ENCODE peak calls at places on chromosomes 6 and 20, in seven cellular contexts. One of them, this sample, is unnamed.

GRCh38 chr20:23606652-23607049 is 934 bp upstream of the CST9 start:
- DNase-seq in IMR-90: peak
- DNase-seq in H9: peak
- DNase-seq in mesendoderm: peak
- DNase-seq in H1: peak
- DNase-seq in trophoblast cell: peak
- DNase-seq in mesenchymal stem cell: peak
- DNase-seq in this sample: peak

GRCh38 chr6:125219451-125219942 is 65.9 kb downstream of the TPD52L1 start:
- DNase-seq in IMR-90: no peak
- DNase-seq in H9: no peak
- DNase-seq in mesendoderm: no peak
- DNase-seq in H1: no peak
- DNase-seq in trophoblast cell: no peak
- DNase-seq in mesenchymal stem cell: no peak
- DNase-seq in this sample: no peak

GRCh38 chr20:32481311-32482103 is 103.6 kb downstream of the NOL4L start:
- DNase-seq in IMR-90: no peak
- DNase-seq in H9: peak
- DNase-seq in mesendoderm: peak
- DNase-seq in H1: no peak
- DNase-seq in trophoblast cell: no peak
- DNase-seq in mesenchymal stem cell: peak
- DNase-seq in this sample: no peak

GRCh38 chr6:122381494-122382083 is 17.9 kb upstream of the HSF2 start:
- DNase-seq in IMR-90: peak
- DNase-seq in H9: peak
- DNase-seq in mesendoderm: peak
- DNase-seq in H1: no peak
- DNase-seq in trophoblast cell: peak
- DNase-seq in mesenchymal stem cell: peak
- DNase-seq in this sample: peak

GRCh38 chr6:96789871-96790270 is 47.4 kb downstream of the GPR63 start:
- DNase-seq in IMR-90: no peak
- DNase-seq in H9: no peak
- DNase-seq in mesendoderm: no peak
- DNase-seq in H1: no peak
- DNase-seq in trophoblast cell: no peak
- DNase-seq in mesenchymal stem cell: no peak
- DNase-seq in this sample: no peak

GRCh38 chr20:15851576-15852075 is 721.6 kb downstream of the KIF16B start:
- DNase-seq in IMR-90: no peak
- DNase-seq in H9: no peak
- DNase-seq in mesendoderm: no peak
- DNase-seq in H1: no peak
- DNase-seq in trophoblast cell: no peak
- DNase-seq in mesenchymal stem cell: no peak
- DNase-seq in this sample: no peak

GRCh38 chr20:2745060-2745910 is 52.7 kb downstream of the EBF4 start:
- DNase-seq in IMR-90: no peak
- DNase-seq in H9: no peak
- DNase-seq in mesendoderm: peak
- DNase-seq in H1: no peak
- DNase-seq in trophoblast cell: no peak
- DNase-seq in mesenchymal stem cell: no peak
- DNase-seq in this sample: no peak

GRCh38 chr6:120981835-120982234 is 352.4 kb downstream of the TBC1D32 start:
- DNase-seq in IMR-90: no peak
- DNase-seq in H9: no peak
- DNase-seq in mesendoderm: no peak
- DNase-seq in H1: no peak
- DNase-seq in trophoblast cell: no peak
- DNase-seq in mesenchymal stem cell: no peak
- DNase-seq in this sample: no peak

GRCh38 chr20:46438156-46438750 is 31.8 kb upstream of the ELMO2 start:
- DNase-seq in IMR-90: peak
- DNase-seq in H9: no peak
- DNase-seq in mesendoderm: peak
- DNase-seq in H1: no peak
- DNase-seq in trophoblast cell: no peak
- DNase-seq in mesenchymal stem cell: peak
- DNase-seq in this sample: peak

GRCh38 chr6:99745651-99746050 is 139.0 kb downstream of the PRDM13 start:
- DNase-seq in IMR-90: no peak
- DNase-seq in H9: no peak
- DNase-seq in mesendoderm: peak
- DNase-seq in H1: no peak
- DNase-seq in trophoblast cell: no peak
- DNase-seq in mesenchymal stem cell: no peak
- DNase-seq in this sample: no peak

GRCh38 chr6:20024316-20024673 is 187.1 kb downstream of the ID4 start:
- DNase-seq in IMR-90: no peak
- DNase-seq in H9: no peak
- DNase-seq in mesendoderm: no peak
- DNase-seq in H1: no peak
- DNase-seq in trophoblast cell: no peak
- DNase-seq in mesenchymal stem cell: no peak
- DNase-seq in this sample: no peak

GRCh38 chr6:45422541-45423110 is 44.9 kb upstream of the SUPT3H start:
- DNase-seq in IMR-90: peak
- DNase-seq in H9: peak
- DNase-seq in mesendoderm: peak
- DNase-seq in H1: no peak
- DNase-seq in trophoblast cell: no peak
- DNase-seq in mesenchymal stem cell: peak
- DNase-seq in this sample: peak

GRCh38 chr6:112252571-112253504 is 1.5 kb downstream of the LAMA4 start:
- DNase-seq in IMR-90: peak
- DNase-seq in H9: no peak
- DNase-seq in mesendoderm: peak
- DNase-seq in H1: no peak
- DNase-seq in trophoblast cell: no peak
- DNase-seq in mesenchymal stem cell: peak
- DNase-seq in this sample: no peak

GRCh38 chr6:42100029-42100901 is 42.2 kb downstream of the C6orf132 start:
- DNase-seq in IMR-90: peak
- DNase-seq in H9: no peak
- DNase-seq in mesendoderm: no peak
- DNase-seq in H1: no peak
- DNase-seq in trophoblast cell: no peak
- DNase-seq in mesenchymal stem cell: peak
- DNase-seq in this sample: no peak

GRCh38 chr6:22583230-22583629 is 13.9 kb downstream of the HDGFL1 start:
- DNase-seq in IMR-90: no peak
- DNase-seq in H9: no peak
- DNase-seq in mesendoderm: no peak
- DNase-seq in H1: no peak
- DNase-seq in trophoblast cell: no peak
- DNase-seq in mesenchymal stem cell: no peak
- DNase-seq in this sample: no peak

GRCh38 chr20:12570371-12570770 is 438.4 kb upstream of the SPTLC3 start:
- DNase-seq in IMR-90: no peak
- DNase-seq in H9: peak
- DNase-seq in mesendoderm: peak
- DNase-seq in H1: peak
- DNase-seq in trophoblast cell: peak
- DNase-seq in mesenchymal stem cell: peak
- DNase-seq in this sample: peak

GRCh38 chr6:54801669-54802068 is 44.9 kb upstream of the FAM83B start:
- DNase-seq in IMR-90: peak
- DNase-seq in H9: no peak
- DNase-seq in mesendoderm: peak
- DNase-seq in H1: no peak
- DNase-seq in trophoblast cell: no peak
- DNase-seq in mesenchymal stem cell: peak
- DNase-seq in this sample: no peak

GRCh38 chr20:54088430-54088829 is 18.0 kb upstream of the BCAS1 start:
- DNase-seq in IMR-90: no peak
- DNase-seq in H9: no peak
- DNase-seq in mesendoderm: peak
- DNase-seq in H1: no peak
- DNase-seq in trophoblast cell: no peak
- DNase-seq in mesenchymal stem cell: no peak
- DNase-seq in this sample: no peak

GRCh38 chr6:133259561-133259960 is 18.4 kb downstream of the EYA4 start:
- DNase-seq in IMR-90: no peak
- DNase-seq in H9: no peak
- DNase-seq in mesendoderm: no peak
- DNase-seq in H1: no peak
- DNase-seq in trophoblast cell: no peak
- DNase-seq in mesenchymal stem cell: no peak
- DNase-seq in this sample: no peak

GRCh38 chr6:146876271-146877151 is 277.7 kb downstream of the ADGB start:
- DNase-seq in IMR-90: peak
- DNase-seq in H9: no peak
- DNase-seq in mesendoderm: peak
- DNase-seq in H1: no peak
- DNase-seq in trophoblast cell: no peak
- DNase-seq in mesenchymal stem cell: peak
- DNase-seq in this sample: no peak

GRCh38 chr6:134247271-134247833 is 70.6 kb downstream of the SGK1 start:
- DNase-seq in IMR-90: no peak
- DNase-seq in H9: no peak
- DNase-seq in mesendoderm: no peak
- DNase-seq in H1: no peak
- DNase-seq in trophoblast cell: no peak
- DNase-seq in mesenchymal stem cell: no peak
- DNase-seq in this sample: no peak

GRCh38 chr6:514396-514973 is 122.9 kb downstream of the IRF4 start:
- DNase-seq in IMR-90: no peak
- DNase-seq in H9: peak
- DNase-seq in mesendoderm: peak
- DNase-seq in H1: no peak
- DNase-seq in trophoblast cell: no peak
- DNase-seq in mesenchymal stem cell: no peak
- DNase-seq in this sample: no peak

GRCh38 chr20:25249198-25249931 is 1.5 kb downstream of the PYGB start:
- DNase-seq in IMR-90: peak
- DNase-seq in H9: peak
- DNase-seq in mesendoderm: no peak
- DNase-seq in H1: no peak
- DNase-seq in trophoblast cell: no peak
- DNase-seq in mesenchymal stem cell: no peak
- DNase-seq in this sample: no peak

DNA sequence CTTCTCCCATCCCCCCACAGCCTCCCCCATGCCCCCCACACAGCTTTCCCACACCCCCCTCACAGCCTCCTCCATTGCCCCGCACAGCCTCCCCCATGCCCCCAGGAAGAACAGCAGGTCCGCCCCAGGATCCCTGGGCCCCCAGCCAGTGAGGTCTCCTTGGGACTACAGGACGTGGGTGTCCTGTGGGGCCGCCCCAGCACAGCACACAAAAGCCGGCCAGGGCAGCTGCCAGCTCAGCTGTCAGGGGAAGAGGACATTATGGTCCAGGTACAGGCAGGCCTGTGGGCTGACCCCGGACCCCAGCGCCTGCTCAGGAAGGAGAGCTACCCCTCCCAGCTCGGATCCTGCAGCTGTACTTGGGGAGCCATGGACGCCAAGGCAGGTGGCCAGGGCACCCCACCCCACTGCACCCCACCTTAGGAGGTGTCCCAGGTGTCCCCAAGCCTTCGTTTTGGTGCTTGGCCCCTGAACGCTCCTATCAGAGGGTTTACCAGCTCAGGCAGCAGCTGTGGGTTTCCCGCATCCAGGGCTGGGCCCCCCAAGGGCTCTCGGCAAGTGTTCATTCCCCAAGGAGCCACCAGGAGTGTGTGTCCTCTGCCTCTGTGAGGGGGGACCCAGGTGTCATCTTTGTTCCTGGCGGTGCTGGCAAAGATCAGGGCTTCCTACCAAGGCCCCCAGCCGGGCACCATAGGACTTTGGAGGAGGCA is 42.3 kb upstream of the GATA5 start:
- DNase-seq in IMR-90: no peak
- DNase-seq in H9: no peak
- DNase-seq in mesendoderm: no peak
- DNase-seq in H1: no peak
- DNase-seq in trophoblast cell: no peak
- DNase-seq in mesenchymal stem cell: no peak
- DNase-seq in this sample: no peak
- H3K23ac ChIP-seq in IMR-90: no peak
- H3K23ac ChIP-seq in H9: no peak
- H3K23ac ChIP-seq in mesendoderm: no peak
- H3K23ac ChIP-seq in H1: no peak
- H3K23ac ChIP-seq in trophoblast cell: no peak
- H3K23ac ChIP-seq in mesenchymal stem cell: no peak
- H3K23ac ChIP-seq in this sample: peak

GRCh38 chr6:21087188-21087587 is 506.4 kb upstream of the SOX4 start:
- DNase-seq in IMR-90: no peak
- DNase-seq in H9: no peak
- DNase-seq in mesendoderm: no peak
- DNase-seq in H1: no peak
- DNase-seq in trophoblast cell: no peak
- DNase-seq in mesenchymal stem cell: no peak
- DNase-seq in this sample: no peak
- H4K8ac ChIP-seq in IMR-90: no peak
- H4K8ac ChIP-seq in H9: no peak
- H4K8ac ChIP-seq in mesendoderm: no peak
- H4K8ac ChIP-seq in H1: no peak
- H4K8ac ChIP-seq in trophoblast cell: no peak
- H4K8ac ChIP-seq in mesenchymal stem cell: no peak
- H4K8ac ChIP-seq in this sample: no peak

DNA sequence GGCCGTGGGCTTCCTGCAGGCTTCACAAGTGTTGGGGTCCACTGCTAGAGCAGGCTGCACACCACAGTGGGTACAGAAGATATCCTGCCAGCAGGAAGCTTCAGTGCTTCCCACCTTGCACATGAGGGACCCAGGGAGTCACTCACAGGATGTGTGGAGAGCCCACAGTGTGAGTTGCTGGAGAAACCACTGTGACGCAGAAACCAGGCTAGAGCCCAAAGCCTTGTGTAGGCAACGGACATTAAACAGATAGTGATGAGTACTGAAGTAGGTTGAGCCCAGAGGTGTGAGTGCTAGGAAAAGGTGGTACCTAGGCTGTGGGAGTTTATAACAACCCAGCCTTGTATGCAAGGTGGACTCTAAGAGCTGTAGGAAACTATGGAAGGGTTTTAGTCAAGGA is 18.9 kb upstream of the DEF6 start:
- DNase-seq in IMR-90: no peak
- DNase-seq in H9: no peak
- DNase-seq in mesendoderm: no peak
- DNase-seq in H1: no peak
- DNase-seq in trophoblast cell: no peak
- DNase-seq in mesenchymal stem cell: no peak
- DNase-seq in this sample: no peak
- H3K23ac ChIP-seq in IMR-90: no peak
- H3K23ac ChIP-seq in H9: no peak
- H3K23ac ChIP-seq in mesendoderm: peak
- H3K23ac ChIP-seq in H1: no peak
- H3K23ac ChIP-seq in trophoblast cell: no peak
- H3K23ac ChIP-seq in mesenchymal stem cell: no peak
- H3K23ac ChIP-seq in this sample: no peak

DNA sequence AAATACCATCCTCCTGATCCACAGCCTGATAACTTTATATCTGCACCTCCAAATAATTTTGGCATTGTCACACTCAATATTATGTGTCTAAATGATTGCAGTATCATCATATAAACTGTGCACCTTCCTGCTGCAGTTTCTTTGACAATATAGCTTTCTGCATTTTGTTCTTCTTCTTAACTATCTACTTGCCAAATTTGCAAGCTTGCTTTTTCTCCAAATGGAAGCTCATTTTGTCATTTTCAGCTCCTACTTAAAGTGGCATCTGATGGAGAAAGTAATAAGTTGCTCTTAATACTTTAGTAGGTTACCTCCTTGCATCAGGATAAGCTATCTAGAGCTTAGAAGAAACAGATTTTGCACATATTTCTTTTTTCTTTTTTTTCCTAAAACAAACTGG is 74.0 kb upstream of the DEFB112 start:
- DNase-seq in IMR-90: no peak
- DNase-seq in H9: no peak
- DNase-seq in mesendoderm: no peak
- DNase-seq in H1: no peak
- DNase-seq in trophoblast cell: no peak
- DNase-seq in mesenchymal stem cell: no peak
- DNase-seq in this sample: no peak
- H4K8ac ChIP-seq in IMR-90: no peak
- H4K8ac ChIP-seq in H9: no peak
- H4K8ac ChIP-seq in mesendoderm: no peak
- H4K8ac ChIP-seq in H1: no peak
- H4K8ac ChIP-seq in trophoblast cell: no peak
- H4K8ac ChIP-seq in mesenchymal stem cell: no peak
- H4K8ac ChIP-seq in this sample: no peak

This sample was measured in neuronal stem cell.